ENCODE peak calls at places on chromosomes 4 and X, in ten cellular contexts. H, O, R, I, X, J, Z, M, U and G are unnamed samples.
A peak's percentile ranks its signal among the peaks of the same experiment; 100 is the strongest.

GRCh38 chrX:19673334-19674040 is 158.2 kb upstream of the MAP3K15 start:
- DNase-seq in H (peak; percentile 95), O (peak; percentile 95), R (peak; percentile 57), I (peak; percentile 35), X (peak; percentile 93), J (peak; percentile 51), Z (no peak), M (no peak), U (peak; percentile 97), G (peak; percentile 50)

GRCh38 chr4:119105605-119106004 is 30.0 kb upstream of the MYOZ2 start:
- DNase-seq in H (peak; percentile 56), O (peak; percentile 26), R (peak; percentile 43), I (no peak), X (no peak), J (no peak), Z (no peak), M (no peak), U (peak; percentile 34), G (no peak)

GRCh38 chrX:38669425-38669824 is 108.1 kb downstream of the TSPAN7 start:
- DNase-seq in H (no peak), O (no peak), R (no peak), I (no peak), X (no peak), J (no peak), Z (no peak), M (no peak), U (no peak), G (peak; percentile 50)

GRCh38 chr4:94641702-94642560 is 115.8 kb upstream of the BMPR1B start:
- DNase-seq in H (peak; percentile 66), O (peak; percentile 51), R (no peak), I (no peak), X (peak; percentile 84), J (no peak), Z (no peak), M (no peak), U (peak; percentile 81), G (no peak)

GRCh38 chrX:56764153-56764974 is 35.3 kb downstream of the NBDY start:
- DNase-seq in H (peak; percentile 82), O (peak; percentile 73), R (peak; percentile 81), I (peak; percentile 83), X (peak; percentile 73), J (peak; percentile 26), Z (peak; percentile 60), M (no peak), U (peak; percentile 74), G (peak; percentile 65)

GRCh38 chr4:19983072-19983471 is 268.6 kb upstream of the SLIT2 start:
- DNase-seq in H (peak; percentile 97), O (peak; percentile 94), R (no peak), I (no peak), X (no peak), J (no peak), Z (no peak), M (no peak), U (peak; percentile 95), G (no peak)

GRCh38 chr4:185470503-185471195 is 884 bp downstream of the CCDC110 start:
- DNase-seq in H (peak; percentile 41), O (peak; percentile 12), R (peak; percentile 25), I (peak; percentile 73), X (peak; percentile 9), J (peak; percentile 60), Z (peak; percentile 21), M (peak; percentile 44), U (peak; percentile 30), G (peak; percentile 82)

GRCh38 chr4:73103799-73104503 is 34.4 kb upstream of the COX18 start:
- DNase-seq in H (peak; percentile 37), O (no peak), R (peak; percentile 34), I (no peak), X (peak; percentile 60), J (no peak), Z (no peak), M (no peak), U (peak; percentile 13), G (no peak)

GRCh38 chr4:25723409-25723808 is 67.8 kb downstream of the SLC34A2 start:
- DNase-seq in H (peak; percentile 63), O (peak; percentile 3), R (no peak), I (no peak), X (no peak), J (no peak), Z (no peak), M (no peak), U (no peak), G (no peak)

GRCh38 chr4:176805155-176805554 is 12.4 kb upstream of the VEGFC start:
- DNase-seq in H (peak; percentile 88), O (peak; percentile 94), R (peak; percentile 12), I (no peak), X (no peak), J (no peak), Z (no peak), M (no peak), U (peak; percentile 71), G (no peak)

GRCh38 chr4:3366893-3367775 is 74.3 kb downstream of the RGS12 start:
- DNase-seq in H (no peak), O (no peak), R (no peak), I (no peak), X (no peak), J (no peak), Z (no peak), M (no peak), U (no peak), G (peak; percentile 94)

GRCh38 chr4:69196209-69196965 is 18.2 kb downstream of the UGT2B11 start:
- DNase-seq in H (no peak), O (no peak), R (no peak), I (no peak), X (no peak), J (no peak), Z (no peak), M (no peak), U (no peak), G (no peak)

GRCh38 chrX:142251665-142252064 is 46.6 kb upstream of the MAGEC2 start:
- DNase-seq in H (no peak), O (no peak), R (no peak), I (no peak), X (peak; percentile 1), J (no peak), Z (no peak), M (no peak), U (peak; percentile 1), G (no peak)

GRCh38 chr4:34732170-34732569 is 1512.1 kb downstream of the ARAP2 start:
- DNase-seq in H (peak; percentile 2), O (no peak), R (no peak), I (no peak), X (no peak), J (no peak), Z (no peak), M (no peak), U (no peak), G (no peak)

GRCh38 chr4:183905593-183906485 is 732 bp downstream of the STOX2 start:
- DNase-seq in H (peak; percentile 40), O (peak; percentile 8), R (peak; percentile 58), I (peak; percentile 37), X (peak; percentile 26), J (peak; percentile 28), Z (no peak), M (no peak), U (peak; percentile 2), G (peak; percentile 66)

GRCh38 chr4:94603170-94603747 is 151.5 kb downstream of the PDLIM5 start:
- DNase-seq in H (peak; percentile 81), O (peak; percentile 43), R (no peak), I (no peak), X (peak; percentile 57), J (peak; percentile 28), Z (no peak), M (no peak), U (peak; percentile 79), G (no peak)

GRCh38 chrX:152810403-152810802 is 20.2 kb downstream of the CETN2 start:
- DNase-seq in H (no peak), O (no peak), R (no peak), I (no peak), X (peak; percentile 4), J (no peak), Z (no peak), M (no peak), U (peak; percentile 20), G (no peak)

GRCh38 chr4:88054909-88055308 is 47.5 kb downstream of the PKD2 start:
- DNase-seq in H (peak; percentile 85), O (peak; percentile 33), R (peak; percentile 59), I (peak; percentile 37), X (peak; percentile 72), J (no peak), Z (no peak), M (no peak), U (peak; percentile 61), G (peak; percentile 74)

GRCh38 chr4:151620066-151620465 is 140.7 kb downstream of the GATB start:
- DNase-seq in H (no peak), O (no peak), R (no peak), I (no peak), X (no peak), J (no peak), Z (no peak), M (no peak), U (no peak), G (no peak)

GRCh38 chr4:94536649-94537464 is 85.1 kb downstream of the PDLIM5 start:
- DNase-seq in H (no peak), O (no peak), R (no peak), I (no peak), X (no peak), J (no peak), Z (no peak), M (no peak), U (peak; percentile 29), G (no peak)

GRCh38 chr4:87930629-87931028 is 44.9 kb upstream of the SPP1 start:
- DNase-seq in H (no peak), O (no peak), R (no peak), I (no peak), X (no peak), J (no peak), Z (no peak), M (no peak), U (no peak), G (no peak)

GRCh38 chrX:154748712-154749339 is 2.1 kb downstream of the GAB3 start:
- DNase-seq in H (peak; percentile 66), O (no peak), R (peak; percentile 76), I (no peak), X (peak; percentile 56), J (no peak), Z (peak; percentile 34), M (peak; percentile 48), U (peak; percentile 66), G (no peak)

GRCh38 chr4:102593147-102593546 is 92.0 kb downstream of the NFKB1 start:
- DNase-seq in H (no peak), O (no peak), R (no peak), I (no peak), X (no peak), J (no peak), Z (no peak), M (no peak), U (no peak), G (no peak)